ENCODE peak calls at places on chromosomes 5 and 9, in eight cellular contexts. T is stimulated activated CD4-positive, alpha-beta T cell treated with anti-CD3 and anti-CD28 coated beads, Interleukin-2, amount 100 ng/mL, for 48 hours; U is NCI-H1436; X is SK-N-MC; H is kidney glomerular epithelial cell; P is choroid plexus epithelial cell; C is heart left ventricle; F is anterior cingulate cortex. L is an unnamed sample.

GRCh38 chr9:112176410-112177010 is 1.4 kb upstream of the SUSD1 start:
- DNase-seq in T (no peak), U (no peak), X (no peak), H (no peak), P (no peak), C (no peak), F (no peak), L (no peak)

GRCh38 chr9:15268317-15268716 is 38.7 kb downstream of the TTC39B start:
- DNase-seq in T (no peak), U (no peak), X (no peak), H (no peak), P (no peak), C (no peak), F (no peak), L (no peak)

GRCh38 chr9:105205787-105206511 is 38.5 kb upstream of the SLC44A1 start:
- DNase-seq in T (no peak), U (no peak), X (no peak), H (no peak), P (peak), C (peak), F (no peak), L (peak)

GRCh38 chr5:139765040-139765408 is 30.6 kb upstream of the PSD2 start:
- DNase-seq in T (no peak), U (no peak), X (no peak), H (no peak), P (no peak), C (no peak), F (no peak), L (no peak)

GRCh38 chr9:127369428-127369827 is 27.5 kb upstream of the SLC2A8 start:
- DNase-seq in T (no peak), U (no peak), X (no peak), H (no peak), P (no peak), C (no peak), F (no peak), L (no peak)

GRCh38 chr5:25544652-25545249 is 900.0 kb upstream of the CDH10 start:
- DNase-seq in T (no peak), U (no peak), X (no peak), H (peak), P (peak), C (no peak), F (no peak), L (no peak)

GRCh38 chr5:16787278-16787677 is 148.8 kb downstream of the MYO10 start:
- DNase-seq in T (no peak), U (no peak), X (no peak), H (no peak), P (no peak), C (no peak), F (no peak), L (no peak)

GRCh38 chr5:167167191-167167590 is 1124.3 kb upstream of the WWC1 start:
- DNase-seq in T (no peak), U (no peak), X (no peak), H (no peak), P (no peak), C (no peak), F (no peak), L (no peak)

GRCh38 chr5:138686668-138687067 is 66.6 kb upstream of the CTNNA1 start:
- DNase-seq in T (no peak), U (no peak), X (no peak), H (no peak), P (peak), C (no peak), F (no peak), L (no peak)

GRCh38 chr5:154479160-154479943 is 1.3 kb upstream of the HAND1 start:
- DNase-seq in T (no peak), U (no peak), X (no peak), H (no peak), P (no peak), C (no peak), F (no peak), L (no peak)

GRCh38 chr5:40734986-40735385 is 20.8 kb downstream of the TTC33 start:
- DNase-seq in T (no peak), U (no peak), X (no peak), H (peak), P (peak), C (no peak), F (no peak), L (no peak)

GRCh38 chr9:7332780-7333179 is 466.8 kb downstream of the DMAC1 start:
- DNase-seq in T (no peak), U (no peak), X (no peak), H (no peak), P (no peak), C (no peak), F (no peak), L (no peak)

GRCh38 chr9:37769306-37769705 is 15.6 kb downstream of the EXOSC3 start:
- DNase-seq in T (no peak), U (no peak), X (no peak), H (no peak), P (no peak), C (no peak), F (no peak), L (no peak)

GRCh38 chr9:33439731-33440130 is 7.7 kb downstream of the AQP3 start:
- DNase-seq in T (no peak), U (no peak), X (no peak), H (no peak), P (no peak), C (no peak), F (no peak), L (no peak)

GRCh38 chr9:37144762-37145161 is 24.4 kb downstream of the ZCCHC7 start:
- DNase-seq in T (no peak), U (no peak), X (no peak), H (peak), P (peak), C (no peak), F (no peak), L (no peak)

GRCh38 chr9:84953797-84954695 is 284.5 kb downstream of the NTRK2 start:
- DNase-seq in T (peak), U (peak), X (no peak), H (peak), P (peak), C (peak), F (peak), L (peak)

GRCh38 chr5:127386557-127386956 is 96.0 kb downstream of the MEGF10 start:
- DNase-seq in T (no peak), U (no peak), X (no peak), H (no peak), P (peak), C (no peak), F (no peak), L (no peak)

GRCh38 chr5:164153469-164154172 is 648.2 kb downstream of the MAT2B start:
- DNase-seq in T (no peak), U (no peak), X (no peak), H (peak), P (no peak), C (no peak), F (no peak), L (no peak)

GRCh38 chr9:9924369-9924768 is 688.4 kb downstream of the PTPRD start:
- DNase-seq in T (no peak), U (no peak), X (no peak), H (no peak), P (peak), C (no peak), F (no peak), L (no peak)

GRCh38 chr9:21598749-21599148 is 116.6 kb upstream of the IFNE start:
- DNase-seq in T (no peak), U (no peak), X (no peak), H (no peak), P (no peak), C (no peak), F (no peak), L (no peak)

GRCh38 chr5:93226202-93226735 is 354.8 kb downstream of the NR2F1-AS1 start:
- DNase-seq in T (no peak), U (no peak), X (no peak), H (no peak), P (no peak), C (no peak), F (no peak), L (no peak)

GRCh38 chr5:16902846-16903245 is 33.2 kb downstream of the MYO10 start:
- DNase-seq in T (no peak), U (no peak), X (no peak), H (no peak), P (no peak), C (no peak), F (no peak), L (no peak)

GRCh38 chr9:7071916-7072315 is 314.1 kb downstream of the KDM4C start:
- DNase-seq in T (no peak), U (no peak), X (no peak), H (no peak), P (no peak), C (no peak), F (no peak), L (no peak)

L was measured in sciatic nerve.